ENCODE peak calls at places on chromosomes 11 and 22, in six cellular contexts. L, Y, A, D, T and O are unnamed samples.

GRCh38 chr11:13333456-13333957 is 55.9 kb downstream of the BMAL1 start:
- DNase-seq in L (peak), Y (no peak), A (no peak), D (peak), T (no peak), O (no peak)

GRCh38 chr11:76589477-76589876 is 81.1 kb downstream of the LRRC32 start:
- DNase-seq in L (no peak), Y (no peak), A (no peak), D (no peak), T (no peak), O (no peak)

GRCh38 chr11:111635706-111636045 is 33.4 kb downstream of the SIK2 start:
- DNase-seq in L (peak), Y (peak), A (peak), D (no peak), T (peak), O (no peak)

GRCh38 chr11:87736928-87737327 is 438.3 kb downstream of the RAB38 start:
- DNase-seq in L (no peak), Y (no peak), A (no peak), D (no peak), T (no peak), O (no peak)

GRCh38 chr11:11400121-11400520 is 47.1 kb upstream of the CSNK2A3 start:
- DNase-seq in L (no peak), Y (no peak), A (no peak), D (no peak), T (no peak), O (no peak)

GRCh38 chr22:29269230-29269604 is 1.1 kb downstream of the EWSR1 start:
- DNase-seq in L (no peak), Y (no peak), A (no peak), D (no peak), T (no peak), O (no peak)

GRCh38 chr22:45159652-45160462 is 3.9 kb upstream of the NUP50 start:
- DNase-seq in L (peak), Y (no peak), A (no peak), D (no peak), T (peak), O (no peak)

GRCh38 chr11:19639603-19640002 is 73.0 kb upstream of the NAV2 start:
- DNase-seq in L (no peak), Y (no peak), A (no peak), D (no peak), T (no peak), O (no peak)

GRCh38 chr11:33536178-33536577 is 164.4 kb downstream of the C11orf91 start:
- DNase-seq in L (no peak), Y (no peak), A (no peak), D (no peak), T (no peak), O (no peak)

GRCh38 chr11:41316726-41317125 is 142.7 kb downstream of the LRRC4C start:
- DNase-seq in L (peak), Y (no peak), A (no peak), D (no peak), T (no peak), O (no peak)

GRCh38 chr11:32643526-32643925 is 59.9 kb downstream of the EIF3M start:
- DNase-seq in L (peak), Y (no peak), A (no peak), D (no peak), T (peak), O (no peak)

GRCh38 chr22:23673826-23674690 is 16.8 kb upstream of the RGL4 start:
- DNase-seq in L (no peak), Y (no peak), A (peak), D (no peak), T (no peak), O (no peak)

GRCh38 chr11:16912607-16913006 is 101.6 kb downstream of the PLEKHA7 start:
- DNase-seq in L (no peak), Y (no peak), A (no peak), D (peak), T (no peak), O (no peak)

GRCh38 chr11:128582496-128583366 is 4.6 kb downstream of the ETS1 start:
- DNase-seq in L (peak), Y (peak), A (peak), D (peak), T (peak), O (no peak)

GRCh38 chr11:126720539-126721235 is 279.9 kb downstream of the KIRREL3 start:
- DNase-seq in L (no peak), Y (no peak), A (no peak), D (no peak), T (no peak), O (no peak)

GRCh38 chr11:122202161-122202950 is 86.3 kb upstream of the BLID start:
- DNase-seq in L (peak), Y (peak), A (peak), D (no peak), T (peak), O (no peak)

GRCh38 chr11:4184163-4184916 is 89.7 kb downstream of the RRM1 start:
- DNase-seq in L (no peak), Y (no peak), A (no peak), D (no peak), T (no peak), O (no peak)

GRCh38 chr11:64947202-64947814 is 11.6 kb upstream of the GPHA2 start:
- DNase-seq in L (no peak), Y (no peak), A (no peak), D (no peak), T (peak), O (no peak)

GRCh38 chr11:58938398-58938797 is 890 bp upstream of the GLYATL1 start:
- DNase-seq in L (no peak), Y (no peak), A (no peak), D (no peak), T (no peak), O (no peak)

GRCh38 chr22:46055176-46055850 is 78.4 kb upstream of the WNT7B start:
- DNase-seq in L (peak), Y (no peak), A (peak), D (no peak), T (no peak), O (no peak)

GRCh38 chr11:128323381-128323780 is 264.0 kb downstream of the ETS1 start:
- DNase-seq in L (no peak), Y (no peak), A (no peak), D (no peak), T (peak), O (no peak)

GRCh38 chr11:86456075-86456939 is 81.6 kb downstream of the CCDC81 start:
- DNase-seq in L (peak), Y (peak), A (peak), D (peak), T (peak), O (peak)

GRCh38 chr22:21758465-21758864 is 22.9 kb upstream of the YPEL1 start:
- DNase-seq in L (no peak), Y (no peak), A (no peak), D (no peak), T (no peak), O (no peak)

GRCh38 chr11:121236115-121237001 is 56.2 kb upstream of the SC5D start:
- DNase-seq in L (peak), Y (no peak), A (no peak), D (no peak), T (peak), O (no peak)

GRCh38 chr22:31046591-31047226 is 34.4 kb upstream of the SMTN start:
- DNase-seq in L (no peak), Y (no peak), A (peak), D (no peak), T (peak), O (no peak)

GRCh38 chr22:24507742-24508141 is 12.6 kb downstream of the UPB1 start:
- DNase-seq in L (no peak), Y (no peak), A (no peak), D (no peak), T (no peak), O (no peak)

GRCh38 chr22:41863472-41863871 is 30.6 kb downstream of the SREBF2 start:
- DNase-seq in L (no peak), Y (no peak), A (no peak), D (peak), T (no peak), O (no peak)

GRCh38 chr22:23221351-23221804 is 41.1 kb downstream of the BCR start:
- DNase-seq in L (no peak), Y (no peak), A (no peak), D (no peak), T (no peak), O (no peak)

GRCh38 chr11:125412509-125412908 is 83.6 kb downstream of the FEZ1 start:
- DNase-seq in L (no peak), Y (no peak), A (no peak), D (no peak), T (no peak), O (no peak)

GRCh38 chr11:89477175-89477574 is 14.0 kb downstream of the NOX4 start:
- DNase-seq in L (no peak), Y (no peak), A (no peak), D (no peak), T (no peak), O (no peak)

GRCh38 chr11:77055056-77055680 is 11.6 kb upstream of the CAPN5 start:
- DNase-seq in L (no peak), Y (no peak), A (no peak), D (no peak), T (no peak), O (no peak)

GRCh38 chr11:121418625-121419114 is 33.4 kb upstream of the SORL1 start:
- DNase-seq in L (no peak), Y (no peak), A (no peak), D (no peak), T (no peak), O (no peak)

GRCh38 chr11:28232649-28233048 is 124.5 kb downstream of the METTL15 start:
- DNase-seq in L (no peak), Y (no peak), A (no peak), D (no peak), T (no peak), O (no peak)

GRCh38 chr11:12287374-12288211 is 89.8 kb upstream of the PARVA start:
- DNase-seq in L (peak), Y (peak), A (peak), D (peak), T (peak), O (peak)

GRCh38 chr11:61472282-61472681 is 36.3 kb upstream of the LRRC10B start:
- DNase-seq in L (peak), Y (no peak), A (peak), D (no peak), T (peak), O (no peak)

DNA sequence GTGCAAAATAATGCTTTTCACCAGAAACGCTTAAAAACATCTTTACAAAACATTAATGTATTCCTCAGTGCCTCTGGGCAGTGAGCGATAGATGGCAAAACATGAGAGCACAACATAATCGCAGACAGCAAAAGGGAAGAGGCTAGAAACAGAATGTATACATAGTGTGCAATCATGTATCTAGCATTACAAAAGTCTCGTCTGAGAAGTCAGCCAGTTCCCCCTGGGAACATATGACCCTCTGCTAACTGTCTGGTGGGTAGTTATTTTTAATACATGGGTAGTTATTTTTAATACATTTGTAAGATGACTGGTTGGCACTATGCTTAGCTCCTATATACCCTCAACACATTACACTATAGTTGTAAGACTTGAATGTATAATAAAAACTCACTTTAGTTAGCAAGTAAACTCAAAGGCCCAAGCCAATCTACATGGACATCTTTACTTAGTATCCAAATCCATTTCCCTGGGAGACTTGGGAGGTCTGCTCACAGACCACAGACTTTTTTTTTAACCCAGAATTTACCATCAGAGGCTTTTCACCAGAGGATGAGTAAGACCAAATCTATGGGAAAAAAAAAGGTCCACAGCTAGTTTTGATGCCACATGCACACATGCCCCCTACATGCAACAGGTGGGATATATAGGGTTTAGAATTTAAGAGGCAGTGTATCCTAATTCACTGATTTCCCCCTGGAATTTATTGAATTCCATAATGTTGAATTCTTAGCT is 71.7 kb downstream of the AMBRA1 start:
- DNase-seq in L (peak), Y (no peak), A (no peak), D (no peak), T (peak), O (no peak)
- TF ChIP-seq CTCF in L (peak), Y (peak), A (no peak), D (peak), T (peak), O (peak)

DNA sequence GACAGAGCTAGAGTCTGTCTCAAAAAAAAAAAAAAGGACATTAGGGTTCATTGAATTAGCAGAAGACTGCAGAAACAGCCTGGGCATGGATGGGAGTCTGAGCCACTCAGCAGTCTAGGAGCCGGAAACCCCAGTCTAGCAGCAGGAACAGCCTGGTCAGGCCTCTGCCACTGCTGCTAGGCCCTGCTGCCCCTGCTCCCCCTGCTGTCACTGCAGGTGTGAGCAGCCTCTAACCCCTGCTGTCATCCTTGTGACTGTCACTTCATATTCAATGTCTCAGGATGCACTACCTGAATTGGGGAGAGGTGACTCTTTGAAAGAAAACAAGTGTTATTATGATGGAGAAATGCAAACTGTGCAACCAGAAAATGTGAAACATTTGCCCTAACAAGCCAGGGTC is 7.0 kb upstream of the DDX17 start:
- DNase-seq in L (no peak), Y (no peak), A (no peak), D (no peak), T (no peak), O (no peak)
- TF ChIP-seq CTCF in L (no peak), Y (no peak), A (no peak), D (peak), T (no peak), O (peak)

DNA sequence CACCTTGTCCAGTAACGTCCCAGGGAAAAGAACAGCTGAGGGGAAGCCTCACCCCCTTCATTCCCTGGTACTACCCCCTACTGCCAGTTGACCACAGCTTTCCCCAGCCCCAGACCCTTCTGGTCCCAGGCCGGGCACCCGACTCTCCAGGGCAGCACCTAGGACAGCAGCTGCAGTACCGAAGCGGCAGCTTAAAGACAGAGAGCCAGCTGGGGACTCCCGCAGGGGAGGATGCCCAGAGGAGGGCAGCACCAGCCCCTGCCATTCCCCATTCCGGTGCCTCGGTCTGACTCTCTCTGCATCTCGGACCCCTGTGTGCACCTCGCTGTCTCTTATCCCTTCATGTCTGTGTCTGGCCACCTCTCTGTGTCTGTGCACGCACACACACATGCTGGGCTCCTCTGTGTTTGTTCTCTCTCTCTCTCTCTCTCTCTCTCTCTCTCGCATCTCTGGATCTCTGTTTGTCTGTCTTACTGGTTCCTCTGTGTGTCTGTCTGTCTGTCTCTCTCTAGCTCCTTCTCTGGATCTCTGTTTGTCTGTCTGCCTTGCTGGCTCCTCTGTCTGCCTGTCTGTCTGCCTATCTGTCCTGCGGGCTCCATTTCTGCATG is 9.4 kb downstream of the IGSF9B start:
- DNase-seq in L (peak), Y (no peak), A (no peak), D (no peak), T (peak), O (peak)
- TF ChIP-seq CTCF in L (peak), Y (peak), A (peak), D (peak), T (peak), O (peak)

GRCh38 chr11:78291754-78292108 is 103.0 kb downstream of the USP35 start:
- DNase-seq in L (no peak), Y (no peak), A (no peak), D (no peak), T (no peak), O (no peak)

GRCh38 chr11:78295347-78295746 is 106.6 kb downstream of the USP35 start:
- DNase-seq in L (no peak), Y (no peak), A (no peak), D (peak), T (no peak), O (no peak)

GRCh38 chr11:78290293-78291176 is 101.8 kb downstream of the USP35 start:
- DNase-seq in L (no peak), Y (peak), A (no peak), D (peak), T (peak), O (no peak)

GRCh38 chr11:78289547-78290292 is 101.0 kb downstream of the USP35 start:
- DNase-seq in L (no peak), Y (no peak), A (no peak), D (no peak), T (no peak), O (no peak)

GRCh38 chr11:78292109-78292803 is 103.5 kb downstream of the USP35 start:
- DNase-seq in L (no peak), Y (no peak), A (no peak), D (no peak), T (no peak), O (no peak)
- TF ChIP-seq CTCF in L (no peak), Y (no peak), A (no peak), D (no peak), T (no peak), O (no peak)

GRCh38 chr11:2187267-2187707 is 15.7 kb upstream of the TH start:
- DNase-seq in L (peak), Y (no peak), A (no peak), D (no peak), T (no peak), O (no peak)

GRCh38 chr11:2188745-2189144 is 17.1 kb upstream of the TH start:
- DNase-seq in L (no peak), Y (no peak), A (no peak), D (no peak), T (no peak), O (no peak)

GRCh38 chr11:2189938-2190669 is 18.5 kb upstream of the TH start:
- DNase-seq in L (no peak), Y (no peak), A (no peak), D (no peak), T (no peak), O (no peak)

GRCh38 chr11:2185324-2186085 is 13.9 kb upstream of the TH start:
- DNase-seq in L (no peak), Y (no peak), A (no peak), D (no peak), T (no peak), O (no peak)

DNA sequence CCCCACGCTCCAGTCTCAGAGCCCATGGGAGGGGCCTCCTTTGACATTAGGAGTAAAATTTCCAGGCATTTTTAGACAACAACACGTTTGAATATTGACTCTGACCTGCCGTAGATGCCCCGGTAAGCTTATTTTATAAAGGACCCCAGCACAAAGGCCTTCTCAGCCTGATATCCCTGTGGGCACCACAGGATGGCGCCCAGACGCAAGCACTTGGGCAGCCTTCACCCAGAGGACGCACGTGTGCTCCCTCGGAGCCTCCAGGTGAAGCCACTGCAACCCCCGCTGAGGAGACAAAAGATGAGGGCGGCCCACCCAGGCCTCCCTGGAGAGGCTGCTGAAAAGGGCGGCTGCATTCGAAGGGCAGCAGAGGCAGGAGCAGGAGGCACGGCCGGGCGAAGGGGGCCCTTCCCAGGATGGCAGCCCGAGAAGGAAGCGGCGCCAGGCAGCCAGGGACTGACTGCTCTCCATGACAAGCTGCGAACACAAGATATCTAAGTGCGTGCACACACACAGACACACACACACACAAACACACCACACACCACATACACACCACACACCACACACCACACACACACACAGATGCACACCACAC is 15.2 kb upstream of the TH start:
- DNase-seq in L (no peak), Y (no peak), A (no peak), D (no peak), T (peak), O (no peak)
- TF ChIP-seq CTCF in L (peak), Y (peak), A (no peak), D (peak), T (peak), O (peak)